ENCODE peak calls at places on chromosomes 4 and X, in eight cellular contexts. One of them, this sample, is unnamed.

GRCh38 chrX:4547218-4547836 is 833.9 kb upstream of the PRKX start:
- DNase-seq in amniotic epithelial cell: peak
- DNase-seq in ureter: peak
- DNase-seq in A549: peak
- DNase-seq in effector CD4-positive, alpha-beta T cell: peak
- DNase-seq in cardiac fibroblast: peak
- DNase-seq in EH: peak
- DNase-seq in memory B cell: peak
- DNase-seq in this sample: peak

GRCh38 chrX:38086451-38087215 is 80.3 kb downstream of the SYTL5 start:
- DNase-seq in A549: no peak
- DNase-seq in cardiac fibroblast: no peak
- DNase-seq in ureter: no peak
- DNase-seq in effector CD4-positive, alpha-beta T cell: no peak
- DNase-seq in EH: no peak
- DNase-seq in amniotic epithelial cell: no peak
- DNase-seq in memory B cell: no peak
- DNase-seq in this sample: no peak

GRCh38 chrX:1242901-1243402 is 25.7 kb upstream of the CSF2RA start:
- DNase-seq in EH: peak
- DNase-seq in amniotic epithelial cell: no peak
- DNase-seq in ureter: peak
- DNase-seq in A549: no peak
- DNase-seq in memory B cell: no peak
- DNase-seq in cardiac fibroblast: peak
- DNase-seq in effector CD4-positive, alpha-beta T cell: no peak
- DNase-seq in this sample: peak

GRCh38 chr4:133146574-133147198 is 2.4 kb upstream of the PCDH10 start:
- DNase-seq in memory B cell: no peak
- DNase-seq in A549: no peak
- DNase-seq in cardiac fibroblast: peak
- DNase-seq in amniotic epithelial cell: peak
- DNase-seq in ureter: no peak
- DNase-seq in EH: peak
- DNase-seq in effector CD4-positive, alpha-beta T cell: no peak
- DNase-seq in this sample: no peak

GRCh38 chrX:74614193-74614909 is at the start of gene RLIM:
- DNase-seq in amniotic epithelial cell: peak
- DNase-seq in EH: peak
- DNase-seq in A549: peak
- DNase-seq in effector CD4-positive, alpha-beta T cell: peak
- DNase-seq in memory B cell: peak
- DNase-seq in cardiac fibroblast: peak
- DNase-seq in ureter: peak
- DNase-seq in this sample: peak

GRCh38 chr4:88964450-88964849 is 92.5 kb downstream of the FAM13A start:
- DNase-seq in effector CD4-positive, alpha-beta T cell: no peak
- DNase-seq in amniotic epithelial cell: peak
- DNase-seq in cardiac fibroblast: peak
- DNase-seq in memory B cell: no peak
- DNase-seq in A549: peak
- DNase-seq in EH: peak
- DNase-seq in ureter: no peak
- DNase-seq in this sample: no peak

GRCh38 chr4:116016201-116016600 is 902.8 kb upstream of the NDST4 start:
- DNase-seq in cardiac fibroblast: peak
- DNase-seq in ureter: no peak
- DNase-seq in amniotic epithelial cell: peak
- DNase-seq in A549: no peak
- DNase-seq in effector CD4-positive, alpha-beta T cell: no peak
- DNase-seq in memory B cell: no peak
- DNase-seq in EH: peak
- DNase-seq in this sample: peak

GRCh38 chrX:7711167-7711566 is 131.8 kb upstream of the VCX start:
- DNase-seq in effector CD4-positive, alpha-beta T cell: no peak
- DNase-seq in memory B cell: no peak
- DNase-seq in A549: no peak
- DNase-seq in ureter: no peak
- DNase-seq in EH: peak
- DNase-seq in amniotic epithelial cell: no peak
- DNase-seq in cardiac fibroblast: no peak
- DNase-seq in this sample: no peak

GRCh38 chrX:143429021-143429570 is 88.2 kb downstream of the SPANXN3 start:
- DNase-seq in cardiac fibroblast: peak
- DNase-seq in A549: no peak
- DNase-seq in amniotic epithelial cell: peak
- DNase-seq in ureter: no peak
- DNase-seq in memory B cell: no peak
- DNase-seq in effector CD4-positive, alpha-beta T cell: no peak
- DNase-seq in EH: no peak
- DNase-seq in this sample: no peak

GRCh38 chrX:103554687-103555417 is 30.5 kb upstream of the TCEAL4 start:
- DNase-seq in A549: no peak
- DNase-seq in memory B cell: peak
- DNase-seq in EH: peak
- DNase-seq in effector CD4-positive, alpha-beta T cell: peak
- DNase-seq in amniotic epithelial cell: no peak
- DNase-seq in ureter: peak
- DNase-seq in cardiac fibroblast: peak
- DNase-seq in this sample: no peak

GRCh38 chrX:129606918-129607317 is 47.8 kb downstream of the APLN start:
- DNase-seq in ureter: peak
- DNase-seq in memory B cell: peak
- DNase-seq in effector CD4-positive, alpha-beta T cell: peak
- DNase-seq in amniotic epithelial cell: peak
- DNase-seq in cardiac fibroblast: peak
- DNase-seq in A549: peak
- DNase-seq in EH: peak
- DNase-seq in this sample: peak

GRCh38 chrX:38220936-38221386 is 290 bp upstream of the SRPX start:
- DNase-seq in memory B cell: no peak
- DNase-seq in effector CD4-positive, alpha-beta T cell: no peak
- DNase-seq in A549: no peak
- DNase-seq in amniotic epithelial cell: peak
- DNase-seq in EH: no peak
- DNase-seq in cardiac fibroblast: peak
- DNase-seq in ureter: no peak
- DNase-seq in this sample: no peak

GRCh38 chr4:60718874-60719273 is 481.3 kb upstream of the ADGRL3 start:
- DNase-seq in cardiac fibroblast: no peak
- DNase-seq in amniotic epithelial cell: no peak
- DNase-seq in EH: no peak
- DNase-seq in ureter: no peak
- DNase-seq in A549: no peak
- DNase-seq in memory B cell: no peak
- DNase-seq in effector CD4-positive, alpha-beta T cell: no peak
- DNase-seq in this sample: no peak

GRCh38 chr4:23425570-23425969 is 464.3 kb downstream of the PPARGC1A start:
- DNase-seq in A549: no peak
- DNase-seq in memory B cell: no peak
- DNase-seq in effector CD4-positive, alpha-beta T cell: no peak
- DNase-seq in cardiac fibroblast: no peak
- DNase-seq in EH: no peak
- DNase-seq in amniotic epithelial cell: no peak
- DNase-seq in ureter: no peak
- DNase-seq in this sample: no peak

GRCh38 chrX:54173791-54174190 is 9.3 kb downstream of the FAM120C start:
- DNase-seq in EH: no peak
- DNase-seq in effector CD4-positive, alpha-beta T cell: no peak
- DNase-seq in amniotic epithelial cell: no peak
- DNase-seq in ureter: no peak
- DNase-seq in cardiac fibroblast: no peak
- DNase-seq in memory B cell: no peak
- DNase-seq in A549: no peak
- DNase-seq in this sample: no peak

GRCh38 chr4:70839537-70840093 is at the start of gene GRSF1:
- DNase-seq in amniotic epithelial cell: peak
- DNase-seq in ureter: peak
- DNase-seq in A549: peak
- DNase-seq in memory B cell: peak
- DNase-seq in cardiac fibroblast: peak
- DNase-seq in EH: peak
- DNase-seq in effector CD4-positive, alpha-beta T cell: peak
- DNase-seq in this sample: peak

GRCh38 chr4:7759221-7759620 is 180.4 kb downstream of the AFAP1 start:
- DNase-seq in cardiac fibroblast: no peak
- DNase-seq in A549: no peak
- DNase-seq in effector CD4-positive, alpha-beta T cell: peak
- DNase-seq in ureter: no peak
- DNase-seq in EH: no peak
- DNase-seq in memory B cell: no peak
- DNase-seq in amniotic epithelial cell: no peak
- DNase-seq in this sample: no peak

GRCh38 chr4:138263438-138263837 is 21.3 kb upstream of the SLC7A11 start:
- DNase-seq in amniotic epithelial cell: peak
- DNase-seq in memory B cell: no peak
- DNase-seq in cardiac fibroblast: peak
- DNase-seq in ureter: no peak
- DNase-seq in A549: no peak
- DNase-seq in effector CD4-positive, alpha-beta T cell: no peak
- DNase-seq in EH: no peak
- DNase-seq in this sample: no peak

GRCh38 chr4:7279902-7280301 is 87.6 kb downstream of the SORCS2 start:
- DNase-seq in cardiac fibroblast: no peak
- DNase-seq in memory B cell: no peak
- DNase-seq in effector CD4-positive, alpha-beta T cell: no peak
- DNase-seq in EH: peak
- DNase-seq in A549: no peak
- DNase-seq in amniotic epithelial cell: no peak
- DNase-seq in ureter: no peak
- DNase-seq in this sample: no peak